ENCODE peak calls at places on chromosome 19, in nine cellular contexts. J is stimulated activated CD4-positive, alpha-beta T cell treated with anti-CD3 and anti-CD28 coated beads, Interleukin-4, amount 100 ng/mL, for 48 hours; V is thoracic aorta; E is GDM1; S is T1000; U is HS-27A; M is activated CD4-positive, alpha-beta T cell treated with anti-CD3 and anti-CD28 coated beads for 24 hours; K is Right ventricle myocardium superior; B is GM03348. N is an unnamed sample.

GRCh38 chr19:17475541-17476115 is 5.3 kb downstream of the SLC27A1 start:
- DNase-seq in B (peak; percentile 60), S (no peak), M (no peak), V (no peak), E (no peak), K (peak; percentile 84), U (no peak), J (no peak), N (peak; percentile 72)

GRCh38 chr19:35048911-35049411 is 7.4 kb downstream of the HPN start:
- DNase-seq in K (peak; percentile 83), V (no peak), U (no peak), B (no peak), E (no peak), S (no peak), M (no peak), J (no peak), N (no peak)

GRCh38 chr19:58544591-58545285 is 874 bp downstream of the TRIM28 start:
- DNase-seq in J (no peak), B (peak; percentile 94), K (no peak), U (no peak), E (no peak), V (no peak), S (no peak), M (no peak), N (peak; percentile 47)

GRCh38 chr19:8517551-8518442 is 3.8 kb upstream of the ZNF414 start:
- DNase-seq in K (no peak), U (no peak), B (peak; percentile 57), E (no peak), M (no peak), V (no peak), S (no peak), J (no peak), N (peak; percentile 56)

GRCh38 chr19:15902254-15902653 is 4.4 kb upstream of the CYP4F2 start:
- DNase-seq in M (no peak), B (no peak), S (no peak), J (no peak), U (no peak), K (no peak), V (no peak), E (no peak), N (no peak)

GRCh38 chr19:18063463-18063862 is 23.3 kb downstream of the IL12RB1 start:
- DNase-seq in U (no peak), S (no peak), V (no peak), J (peak; percentile 18), M (no peak), B (no peak), K (no peak), E (peak; percentile 17), N (no peak)

GRCh38 chr19:15702590-15702930 is 25.3 kb upstream of the OR10H2 start:
- DNase-seq in U (no peak), S (no peak), V (no peak), M (no peak), K (peak; percentile 90), J (peak; percentile 5), B (no peak), E (no peak), N (peak; percentile 43)

GRCh38 chr19:30645946-30646577 is 273.9 kb downstream of the ZNF536 start:
- DNase-seq in U (no peak), B (no peak), J (no peak), V (no peak), E (no peak), K (no peak), M (no peak), S (no peak), N (no peak)

GRCh38 chr19:44260343-44260681 is 626 bp downstream of the ZNF233 start:
- DNase-seq in V (no peak), B (peak; percentile 6), E (no peak), K (no peak), M (no peak), U (no peak), S (no peak), J (no peak), N (no peak)

N was measured in foreskin fibroblast.